ENCODE peak calls at places on chromosomes 1 and 21, in ten cellular contexts. N, R, B, D, O, W, Z, J, P and G are unnamed samples.
A peak's percentile ranks its signal among the peaks of the same experiment; 100 is the strongest.

GRCh38 chr1:1400576-1401456 is 1.7 kb upstream of the CCNL2 start:
- DNase-seq in D (no peak), B (no peak), R (no peak), N (no peak), Z (no peak), P (no peak), O (no peak), W (no peak), J (no peak), G (peak; percentile 84)

GRCh38 chr1:67332653-67333529 is 25.2 kb downstream of the IL12RB2 start:
- DNase-seq in Z (no peak), N (no peak), B (no peak), O (no peak), J (no peak), P (no peak), R (no peak), D (no peak), W (no peak), G (no peak)

GRCh38 chr21:43717967-43718871 is 710 bp upstream of the PDXK start:
- DNase-seq in J (no peak), B (peak; percentile 83), O (no peak), D (peak; percentile 48), N (no peak), P (no peak), W (no peak), R (no peak), Z (no peak), G (peak; percentile 54)

GRCh38 chr1:240993004-240993403 is 364.0 kb downstream of the RGS7 start:
- DNase-seq in R (no peak), J (no peak), W (no peak), P (no peak), B (no peak), O (no peak), Z (no peak), N (no peak), D (no peak), G (no peak)

GRCh38 chr1:170664283-170664827 is 424 bp downstream of the PRRX1 start:
- DNase-seq in W (no peak), O (no peak), Z (peak; percentile 34), R (peak; percentile 32), P (no peak), J (no peak), N (peak; percentile 23), D (no peak), B (peak; percentile 78), G (no peak)

GRCh38 chr1:38134294-38134755 is 87.7 kb upstream of the POU3F1 start:
- DNase-seq in W (peak; percentile 9), R (no peak), D (no peak), N (no peak), J (no peak), O (no peak), P (no peak), B (no peak), Z (no peak), G (no peak)

GRCh38 chr1:200311256-200311655 is 98.6 kb downstream of the ZNF281 start:
- DNase-seq in N (no peak), W (peak; percentile 23), J (no peak), Z (no peak), R (no peak), B (no peak), P (no peak), O (no peak), D (no peak), G (no peak)

GRCh38 chr1:157137051-157137772 is 983 bp downstream of the ETV3 start:
- DNase-seq in B (no peak), O (no peak), R (peak; percentile 22), N (peak; percentile 32), J (peak; percentile 23), Z (no peak), P (no peak), D (peak; percentile 32), W (peak; percentile 36), G (no peak)

GRCh38 chr21:42118121-42118795 is 47.1 kb downstream of the UMODL1 start:
- DNase-seq in D (no peak), R (no peak), N (no peak), P (no peak), W (no peak), Z (no peak), J (no peak), B (no peak), O (no peak), G (no peak)

GRCh38 chr1:109815809-109816791 is 52.4 kb upstream of the EPS8L3 start:
- DNase-seq in Z (no peak), N (no peak), R (peak; percentile 42), O (no peak), P (no peak), B (no peak), W (peak; percentile 32), J (no peak), D (no peak), G (no peak)

GRCh38 chr1:44256762-44257554 is 43.7 kb downstream of the DMAP1 start:
- DNase-seq in Z (no peak), D (no peak), R (no peak), N (no peak), O (no peak), W (no peak), J (no peak), P (no peak), B (no peak), G (no peak)

GRCh38 chr1:36560177-36560576 is 77.5 kb upstream of the CSF3R start:
- DNase-seq in J (no peak), P (no peak), N (no peak), D (no peak), W (no peak), O (no peak), Z (no peak), R (no peak), B (no peak), G (peak; percentile 22)

GRCh38 chr1:102498929-102499328 is 502.2 kb upstream of the OLFM3 start:
- DNase-seq in W (no peak), N (no peak), O (no peak), B (no peak), Z (no peak), J (no peak), R (no peak), D (no peak), P (no peak), G (no peak)

GRCh38 chr1:201282216-201282615 is 1.1 kb upstream of the PKP1 start:
- DNase-seq in J (no peak), Z (no peak), R (no peak), B (no peak), N (no peak), P (no peak), W (no peak), O (no peak), D (no peak), G (no peak)

GRCh38 chr1:152107289-152107983 is 7.8 kb downstream of the TCHH start:
- DNase-seq in R (no peak), N (no peak), D (no peak), J (no peak), P (no peak), Z (no peak), W (no peak), O (no peak), B (no peak), G (no peak)

GRCh38 chr1:42442641-42443040 is 13.2 kb downstream of the ZMYND12 start:
- DNase-seq in J (no peak), P (no peak), O (no peak), B (no peak), W (no peak), R (no peak), N (no peak), Z (no peak), D (no peak), G (no peak)
- H3K27ac ChIP-seq in J (no peak overlapping the region), P (no peak overlapping the region), O (no peak overlapping the region), B (no peak overlapping the region), W (no peak overlapping the region), R (no peak overlapping the region), N (no peak overlapping the region), Z (no peak overlapping the region), D (no peak overlapping the region), G (no peak overlapping the region)

DNA sequence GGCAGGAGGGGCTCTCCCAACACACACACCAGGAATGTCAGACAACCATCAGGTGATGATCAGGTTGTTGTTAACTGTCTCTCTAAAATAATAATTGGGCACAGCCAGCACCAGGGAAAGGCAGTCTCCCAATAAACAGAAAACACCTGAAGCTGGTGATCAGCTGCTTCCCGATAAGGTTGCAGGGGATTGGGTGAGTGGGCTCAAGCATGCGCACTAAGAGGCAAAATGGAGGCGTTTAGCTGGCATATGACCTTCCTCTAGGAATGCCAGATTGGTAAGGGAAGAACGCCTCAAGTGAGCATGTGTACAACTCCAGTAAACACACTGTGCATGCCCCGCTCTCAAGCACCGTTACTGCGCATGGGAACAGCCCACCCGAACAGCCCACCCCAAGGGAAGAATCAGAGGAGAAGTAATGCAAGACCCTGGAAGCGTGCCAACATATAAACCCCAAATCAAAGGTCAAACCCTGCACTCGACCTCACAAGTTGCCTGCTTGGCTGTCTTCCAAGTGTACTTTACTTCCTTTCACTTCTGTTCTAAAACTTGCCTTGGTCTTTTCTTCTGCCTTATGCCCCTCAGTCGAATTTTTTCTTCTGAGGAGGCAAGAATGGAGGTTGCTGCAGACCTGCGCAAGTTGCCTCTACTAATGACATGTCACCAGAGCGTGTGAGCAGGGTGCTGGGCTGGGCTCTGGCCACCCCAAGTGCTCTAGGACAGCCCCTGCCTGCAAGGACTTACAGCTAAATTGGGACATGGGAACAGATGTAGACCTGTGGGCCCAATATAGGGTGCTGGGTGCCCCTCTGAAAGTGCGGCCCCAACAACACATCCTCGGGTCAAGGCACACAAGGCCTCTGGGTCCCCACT is 200.8 kb downstream of the RHOU start:
- DNase-seq in N (no peak), O (no peak), R (no peak), B (no peak), J (no peak), W (no peak), D (no peak), P (no peak), Z (no peak), G (no peak)
- H3K4me1 ChIP-seq in N (peaks cover 4% of the 10 kb centered on the region), O (no peaks in the 10 kb centered on the region), R (peaks cover 50% of the 10 kb centered on the region), B (no peaks in the 10 kb centered on the region), J (no peaks in the 10 kb centered on the region), W (peaks cover 8% of the 10 kb centered on the region), D (peaks cover 29% of the 10 kb centered on the region), P (peaks cover 16% of the 10 kb centered on the region), Z (peaks cover 39% of the 10 kb centered on the region), G (no peaks in the 10 kb centered on the region)

DNA sequence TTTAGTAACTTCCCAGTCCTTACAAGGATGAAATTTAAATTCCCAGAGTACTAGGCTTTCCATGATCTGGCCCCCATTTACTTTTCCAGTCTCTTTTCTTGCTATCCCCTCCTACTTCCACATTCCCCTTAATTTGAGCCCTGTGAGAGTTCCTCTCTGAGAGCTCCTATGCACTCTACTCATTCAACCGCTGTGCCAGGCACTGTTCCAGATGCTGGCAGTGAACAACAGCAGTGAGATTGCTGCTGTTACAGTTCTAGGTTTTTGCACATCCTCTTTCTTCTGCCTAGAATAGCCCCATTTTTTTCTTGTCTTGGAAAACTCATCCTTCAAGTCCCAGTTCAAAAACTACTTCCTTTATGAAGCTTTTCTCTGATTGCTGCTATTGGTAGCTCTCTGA is 18.8 kb downstream of the ATF6 start:
- DNase-seq in P (no peak), B (no peak), Z (no peak), R (no peak), J (no peak), O (no peak), W (no peak), N (no peak), D (no peak), G (no peak)
- H3K4me3 ChIP-seq in P (no peak overlapping the region), B (no peak overlapping the region), Z (no peak overlapping the region), R (no peak overlapping the region), J (no peak overlapping the region), O (no peak overlapping the region), W (no peak overlapping the region), N (no peak overlapping the region), D (no peak overlapping the region), G (no peak overlapping the region)

DNA sequence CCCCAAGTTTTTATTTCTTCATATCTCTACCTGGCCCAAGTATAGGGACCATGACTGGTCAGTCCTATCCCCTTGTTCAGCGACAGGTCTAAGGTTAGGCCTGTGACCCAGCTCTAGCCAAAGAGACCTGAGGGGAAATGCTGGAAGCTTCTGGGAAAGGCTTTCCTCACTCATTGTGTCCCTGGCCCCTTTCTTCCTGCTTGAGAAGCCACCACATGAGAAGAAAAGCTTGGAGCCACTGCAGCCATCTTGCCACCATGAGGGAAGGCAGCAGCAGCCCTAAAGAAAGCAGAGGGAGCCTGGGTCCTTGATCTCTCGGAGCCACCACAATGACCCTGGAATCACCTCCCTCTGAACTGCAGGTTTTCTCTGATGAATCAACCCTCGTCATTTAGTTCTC is 43.4 kb downstream of the ATF3 start:
- DNase-seq in O (no peak), P (no peak), Z (no peak), B (no peak), J (no peak), W (no peak), N (no peak), R (no peak), D (no peak), G (no peak)
- H3K27ac ChIP-seq in O (no peak overlapping the region), P (no peak overlapping the region), Z (no peak overlapping the region), B (no peak overlapping the region), J (no peak overlapping the region), W (no peak overlapping the region), N (no peak overlapping the region), R (no peak overlapping the region), D (no peak overlapping the region), G (no peak overlapping the region)